ENCODE peak calls at places on chromosomes 2 and 18, in five cellular contexts. R is dermis blood vessel endothelial cell; B is GM12891; V is AML-193; C is CD4-positive, CD25-positive, alpha-beta regulatory T cell. E is an unnamed sample.
A peak's percentile ranks its signal among the peaks of the same experiment; 100 is the strongest.

GRCh38 chr2:240922982-240923537 is 16.9 kb downstream of the CROCC2 start:
- DNase-seq in R (no peak), B (no peak), V (no peak), C (no peak), E (peak; percentile 10)

GRCh38 chr2:53740170-53740569 is 27.4 kb upstream of the CHAC2 start:
- DNase-seq in R (peak; percentile 59), B (no peak), V (peak; percentile 56), C (no peak), E (no peak)

GRCh38 chr2:43110442-43110871 is 115.9 kb downstream of the ZFP36L2 start:
- DNase-seq in R (no peak), B (no peak), V (no peak), C (no peak), E (no peak)

GRCh38 chr2:234355052-234355720 is 141.7 kb downstream of the ARL4C start:
- DNase-seq in R (no peak), B (no peak), V (no peak), C (no peak), E (no peak)

GRCh38 chr2:60551241-60552095 is 2.0 kb downstream of the BCL11A start:
- DNase-seq in R (peak; percentile 13), B (no peak), V (no peak), C (no peak), E (no peak)

GRCh38 chr18:26309283-26309682 is 83.0 kb downstream of the TAF4B start:
- DNase-seq in R (no peak), B (no peak), V (no peak), C (no peak), E (no peak)

GRCh38 chr2:29774624-29775023 is 146.8 kb downstream of the ALK start:
- DNase-seq in R (no peak), B (no peak), V (no peak), C (no peak), E (no peak)

GRCh38 chr2:191206613-191207471 is 38.4 kb upstream of the MYO1B start:
- DNase-seq in R (no peak), B (no peak), V (no peak), C (no peak), E (peak; percentile 45)

GRCh38 chr2:54928719-54929118 is 121.5 kb downstream of the RTN4 start:
- DNase-seq in R (no peak), B (no peak), V (no peak), C (no peak), E (no peak)

GRCh38 chr2:9558948-9559381 is 3.3 kb upstream of the ADAM17 start:
- DNase-seq in R (peak; percentile 18), B (no peak), V (no peak), C (no peak), E (no peak)

GRCh38 chr18:11570770-11571169 is 38.6 kb upstream of the SLC35G4 start:
- DNase-seq in R (peak; percentile 12), B (no peak), V (peak; percentile 0), C (no peak), E (no peak)

E was measured in naive thymus-derived CD4-positive, alpha-beta T cell.